ENCODE peak calls at places on chromosomes 16 and 17, in five cellular contexts. X is iris pigment epithelial cell, R is posterior cingulate gyrus, J is caudate nucleus, C is fibroblast of mammary gland. T is an unnamed sample.
A peak's percentile ranks its signal among the peaks of the same experiment; 100 is the strongest.

GRCh38 chr17:21029032-21029431 is 13.8 kb downstream of the USP22 start:
- DNase-seq in X (peak; percentile 95), R (no peak), J (no peak), C (peak; percentile 93), T (no peak)

GRCh38 chr17:29032067-29032551 is 10.8 kb upstream of the PIPOX start:
- DNase-seq in X (no peak), R (no peak), J (no peak), C (no peak), T (no peak)

GRCh38 chr17:1673041-1673790 is 11.5 kb downstream of the PRPF8 start:
- DNase-seq in X (no peak), R (no peak), J (no peak), C (no peak), T (peak; percentile 40)

GRCh38 chr17:4896332-4897197 is 2.8 kb upstream of the C17orf107 start:
- DNase-seq in X (no peak), R (no peak), J (no peak), C (no peak), T (no peak)

GRCh38 chr16:85902366-85903155 is 3.6 kb downstream of the IRF8 start:
- DNase-seq in X (no peak), R (no peak), J (no peak), C (no peak), T (peak; percentile 65)

GRCh38 chr16:67781548-67781921 is 24.8 kb downstream of the RANBP10 start:
- DNase-seq in X (no peak), R (no peak), J (no peak), C (no peak), T (no peak)

GRCh38 chr17:1518410-1518809 is 2.0 kb upstream of the INPP5K start:
- DNase-seq in X (no peak), R (no peak), J (no peak), C (no peak), T (no peak)

GRCh38 chr17:28505986-28506665 is at the start of gene FOXN1:
- DNase-seq in X (no peak), R (no peak), J (no peak), C (no peak), T (no peak)

GRCh38 chr16:79328327-79329162 is 272.0 kb downstream of the MAF start:
- DNase-seq in X (no peak), R (no peak), J (no peak), C (no peak), T (no peak)

GRCh38 chr16:14641877-14642276 is 9.1 kb downstream of the BFAR start:
- DNase-seq in X (no peak), R (no peak), J (no peak), C (no peak), T (no peak)

GRCh38 chr17:65346166-65346565 is 209.0 kb downstream of the RGS9 start:
- DNase-seq in X (no peak), R (peak; percentile 46), J (no peak), C (peak; percentile 3), T (no peak)

GRCh38 chr16:81238296-81239011 is at the start of gene BCO1:
- DNase-seq in X (peak; percentile 76), R (no peak), J (no peak), C (peak; percentile 73), T (no peak)

GRCh38 chr16:69717066-69717465 is 9.3 kb downstream of the NQO1 start:
- DNase-seq in X (no peak), R (no peak), J (no peak), C (no peak), T (no peak)

GRCh38 chr16:84753412-84754325 is 53.9 kb downstream of the USP10 start:
- DNase-seq in X (no peak), R (no peak), J (no peak), C (peak; percentile 37), T (no peak)

GRCh38 chr17:31072186-31072585 is 22.6 kb upstream of the NF1 start:
- DNase-seq in X (peak; percentile 72), R (no peak), J (no peak), C (peak; percentile 12), T (no peak)

GRCh38 chr17:29586676-29587469 is 2.6 kb downstream of the GIT1 start:
- DNase-seq in X (no peak), R (no peak), J (no peak), C (no peak), T (no peak)

GRCh38 chr16:48526058-48526957 is 83.7 kb downstream of the N4BP1 start:
- DNase-seq in X (peak; percentile 22), R (no peak), J (no peak), C (no peak), T (no peak)

GRCh38 chr16:70448075-70448474 is 6.3 kb upstream of the FCSK start:
- DNase-seq in X (no peak), R (no peak), J (no peak), C (no peak), T (no peak)